ENCODE peak calls at places on chromosome 1, in five cellular contexts. P is upper lobe of left lung, K is PC-3, S is left ventricle myocardium inferior, T is uterus. W is an unnamed sample.

GRCh38 chr1:212607924-212608208 is 695 bp upstream of the ATF3 start:
- DNase-seq in P (peak; percentile 90), K (no peak), S (no peak), T (no peak), W (peak; percentile 70)

GRCh38 chr1:50651476-50652263 is 228.4 kb upstream of the DMRTA2 start:
- DNase-seq in P (no peak), K (no peak), S (no peak), T (no peak), W (no peak)

GRCh38 chr1:118335372-118335771 is 150.3 kb upstream of the SPAG17 start:
- DNase-seq in P (no peak), K (no peak), S (no peak), T (no peak), W (no peak)

GRCh38 chr1:220879090-220879508 is at the start of gene HLX:
- DNase-seq in P (peak; percentile 95), K (peak; percentile 96), S (peak; percentile 93), T (peak; percentile 84), W (peak; percentile 90)

GRCh38 chr1:46413596-46413985 is 19.5 kb downstream of the FAAH start:
- DNase-seq in P (no peak), K (no peak), S (no peak), T (no peak), W (peak; percentile 34)

GRCh38 chr1:16156848-16157495 is 1.1 kb upstream of the EPHA2 start:
- DNase-seq in P (no peak), K (peak; percentile 71), S (no peak), T (no peak), W (no peak)

GRCh38 chr1:119470958-119471357 is 36.1 kb upstream of the HSD3B1 start:
- DNase-seq in P (no peak), K (no peak), S (no peak), T (no peak), W (no peak)

GRCh38 chr1:21338568-21339401 is 48.5 kb upstream of the ECE1 start:
- DNase-seq in P (peak; percentile 61), K (peak; percentile 87), S (peak; percentile 78), T (peak; percentile 91), W (peak; percentile 75)

GRCh38 chr1:7912743-7913557 is 27.7 kb downstream of the TNFRSF9 start:
- DNase-seq in P (no peak), K (no peak), S (no peak), T (no peak), W (peak; percentile 72)

GRCh38 chr1:32883338-32883737 is 3.0 kb upstream of the HPCA start:
- DNase-seq in P (no peak), K (no peak), S (no peak), T (no peak), W (no peak)

GRCh38 chr1:54774820-54775498 is 10.6 kb upstream of the PARS2 start:
- DNase-seq in P (no peak), K (peak; percentile 16), S (no peak), T (no peak), W (no peak)

GRCh38 chr1:197269053-197269452 is 1.0 kb downstream of the CRB1 start:
- DNase-seq in P (no peak), K (no peak), S (no peak), T (no peak), W (no peak)

GRCh38 chr1:44894591-44894990 is 51.5 kb upstream of the PTCH2 start:
- DNase-seq in P (no peak), K (peak; percentile 63), S (no peak), T (no peak), W (no peak)

GRCh38 chr1:171644805-171645483 is 7.5 kb downstream of the MYOC start:
- DNase-seq in P (peak; percentile 31), K (peak; percentile 100), S (peak; percentile 72), T (peak; percentile 83), W (peak; percentile 55)

GRCh38 chr1:231951399-231951798 is 324.8 kb downstream of the DISC1 start:
- DNase-seq in P (no peak), K (peak; percentile 79), S (no peak), T (no peak), W (no peak)

GRCh38 chr1:236066054-236066453 is 1.2 kb upstream of the NID1 start:
- DNase-seq in P (no peak), K (no peak), S (no peak), T (no peak), W (no peak)

GRCh38 chr1:5709976-5710375 is 282.2 kb downstream of the NPHP4 start:
- DNase-seq in P (no peak), K (no peak), S (no peak), T (no peak), W (no peak)

GRCh38 chr1:64944913-64945312 is 21.4 kb downstream of the JAK1 start:
- DNase-seq in P (no peak), K (no peak), S (no peak), T (no peak), W (no peak)

GRCh38 chr1:172254521-172255222 is 165.8 kb upstream of the C1orf105 start:
- DNase-seq in P (no peak), K (peak; percentile 98), S (no peak), T (no peak), W (no peak)

GRCh38 chr1:158147396-158148353 is 33.0 kb upstream of the CD1D start:
- DNase-seq in P (no peak), K (no peak), S (no peak), T (no peak), W (no peak)

GRCh38 chr1:95728841-95729240 is 494.8 kb downstream of the RWDD3 start:
- DNase-seq in P (no peak), K (no peak), S (no peak), T (no peak), W (no peak)

GRCh38 chr1:24027838-24028468 is 47.8 kb upstream of the SRSF10 start:
- DNase-seq in P (no peak), K (peak; percentile 74), S (no peak), T (no peak), W (no peak)

GRCh38 chr1:16719571-16720402 is 20.5 kb upstream of the RNU1-4 start:
- DNase-seq in P (peak; percentile 76), K (peak; percentile 1), S (no peak), T (no peak), W (peak; percentile 43)

GRCh38 chr1:5980314-5981008 is 11.8 kb downstream of the NPHP4 start:
- DNase-seq in P (no peak), K (no peak), S (peak; percentile 73), T (peak; percentile 60), W (no peak)

GRCh38 chr1:62903522-62903921 is 119.6 kb downstream of the ATG4C start:
- DNase-seq in P (no peak), K (no peak), S (no peak), T (no peak), W (no peak)

GRCh38 chr1:31576743-31577455 is 584 bp downstream of the TINAGL1 start:
- DNase-seq in P (peak; percentile 84), K (no peak), S (no peak), T (no peak), W (no peak)

GRCh38 chr1:158067651-158068050 is 74.2 kb downstream of the KIRREL1 start:
- DNase-seq in P (no peak), K (no peak), S (no peak), T (no peak), W (no peak)

GRCh38 chr1:206514821-206515387 is 7.6 kb downstream of the RASSF5 start:
- DNase-seq in P (no peak), K (no peak), S (no peak), T (no peak), W (no peak)

GRCh38 chr1:46512792-46513190 is 23.2 kb downstream of the DMBX1 start:
- DNase-seq in P (no peak), K (no peak), S (no peak), T (no peak), W (no peak)

GRCh38 chr1:202367200-202367742 is 18.8 kb downstream of the PPP1R12B start:
- DNase-seq in P (no peak), K (no peak), S (no peak), T (no peak), W (no peak)

GRCh38 chr1:152566681-152567080 is at the start of gene LCE3E:
- DNase-seq in P (no peak), K (peak; percentile 0), S (no peak), T (no peak), W (no peak)

GRCh38 chr1:152565115-152565514 is 1.5 kb downstream of the LCE3E start:
- DNase-seq in P (no peak), K (no peak), S (no peak), T (no peak), W (no peak)

GRCh38 chr1:152565535-152566215 is 905 bp downstream of the LCE3E start:
- DNase-seq in P (peak; percentile 52), K (peak; percentile 1), S (no peak), T (no peak), W (no peak)
- H3K9me3 ChIP-seq in P (peaks cover 5% of the 10 kb centered on the region), K (peaks cover 16% of the 10 kb centered on the region), S (peaks cover 43% of the 10 kb centered on the region), T (no peaks in the 10 kb centered on the region), W (peaks cover 6% of the 10 kb centered on the region)

GRCh38 chr1:94462606-94463005 is 44.4 kb downstream of the ABCD3 start:
- DNase-seq in P (no peak), K (no peak), S (no peak), T (no peak), W (no peak)
- H3K4me1 ChIP-seq in P (peaks cover 20% of the 10 kb centered on the region), K (no peaks in the 10 kb centered on the region), S (peaks cover 18% of the 10 kb centered on the region), T (no peaks in the 10 kb centered on the region), W (peaks cover 6% of the 10 kb centered on the region)

GRCh38 chr1:39690225-39690624 is 1.0 kb downstream of the HPCAL4 start:
- DNase-seq in P (no peak), K (no peak), S (no peak), T (no peak), W (no peak)

GRCh38 chr1:39691383-39692151 is at the start of gene HPCAL4:
- DNase-seq in P (peak; percentile 92), K (peak; percentile 84), S (peak; percentile 87), T (peak; percentile 78), W (peak; percentile 93)

GRCh38 chr1:39694026-39694425 is 2.8 kb upstream of the HPCAL4 start:
- DNase-seq in P (no peak), K (peak; percentile 40), S (no peak), T (no peak), W (no peak)

GRCh38 chr1:39690943-39691382 is 270 bp downstream of the HPCAL4 start:
- DNase-seq in P (no peak), K (no peak), S (no peak), T (no peak), W (no peak)

DNA sequence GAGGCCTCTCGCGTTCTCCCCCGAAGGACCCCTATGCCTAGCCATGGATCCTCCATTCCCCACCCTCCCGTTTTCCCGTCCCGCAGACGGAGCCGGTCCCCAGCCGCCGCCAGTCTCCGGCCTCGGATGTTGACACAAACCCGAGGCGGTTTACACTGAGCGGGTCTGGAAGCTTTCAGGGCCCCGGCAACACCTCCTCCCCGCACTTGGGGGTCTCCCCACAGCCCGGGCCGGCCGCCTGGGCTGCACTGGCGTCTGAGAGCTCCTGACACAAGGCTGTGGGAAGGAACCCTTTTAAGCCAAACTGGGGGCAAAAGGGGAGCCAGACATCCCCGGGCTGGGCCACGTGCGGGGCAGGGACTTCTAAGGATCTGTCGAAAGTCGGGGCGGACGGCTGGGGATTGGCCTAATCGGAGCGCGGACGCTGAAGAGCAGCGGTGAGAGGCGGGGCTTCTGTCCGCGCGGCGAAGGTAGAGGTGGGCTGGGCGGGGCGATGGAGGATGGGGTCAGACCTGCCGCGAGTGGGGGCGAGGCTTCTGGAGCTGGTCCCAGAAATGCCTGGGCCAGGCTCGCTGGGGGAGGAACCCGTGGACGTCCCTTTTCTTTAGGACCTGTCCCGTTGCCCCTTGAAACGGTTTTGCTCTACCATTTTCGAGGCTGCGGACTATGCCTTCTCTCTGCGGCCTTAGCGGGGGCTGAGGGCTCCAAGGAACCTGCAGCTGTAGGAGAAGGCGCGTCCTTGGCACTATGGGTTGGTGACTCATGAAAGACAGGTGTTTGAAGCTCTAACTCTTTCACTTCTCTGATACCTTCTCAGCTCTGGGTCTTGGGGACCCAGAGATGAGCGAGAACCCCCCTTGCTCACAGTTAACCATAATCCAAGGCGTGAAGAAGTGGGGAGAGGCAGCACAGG is 1.2 kb upstream of the HPCAL4 start:
- DNase-seq in P (peak; percentile 87), K (no peak), S (no peak), T (no peak), W (peak; percentile 55)
- H3K9me3 ChIP-seq in P (no peaks in the 10 kb centered on the region), K (no peaks in the 10 kb centered on the region), S (no peaks in the 10 kb centered on the region), T (no peaks in the 10 kb centered on the region), W (no peaks in the 10 kb centered on the region)

GRCh38 chr1:69569281-69569970 is 1.7 kb downstream of the LRRC7 start:
- DNase-seq in P (no peak), K (no peak), S (no peak), T (no peak), W (no peak)
- H3K4me1 ChIP-seq in P (peaks cover 16% of the 10 kb centered on the region), K (peaks cover 3% of the 10 kb centered on the region), S (peaks cover 25% of the 10 kb centered on the region), T (no peaks in the 10 kb centered on the region), W (peaks cover 7% of the 10 kb centered on the region)